ENCODE peak calls at places on chromosomes 1 and 21, in four cellular contexts. One of them, this sample, is unnamed.

GRCh38 chr1:54548389-54549044 is 489 bp downstream of the ACOT11 start:
- DNase-seq in astrocyte of the spinal cord: no peak
- DNase-seq in Ammon's horn: peak
- DNase-seq in NCI-H345: no peak
- DNase-seq in this sample: no peak

GRCh38 chr21:44871576-44872265 is 1.8 kb downstream of the PTTG1IP start:
- DNase-seq in astrocyte of the spinal cord: peak
- DNase-seq in Ammon's horn: peak
- DNase-seq in NCI-H345: no peak
- DNase-seq in this sample: no peak

GRCh38 chr1:190019717-190020116 is 457.9 kb downstream of the BRINP3 start:
- DNase-seq in astrocyte of the spinal cord: no peak
- DNase-seq in Ammon's horn: no peak
- DNase-seq in NCI-H345: no peak
- DNase-seq in this sample: no peak

GRCh38 chr1:41851589-41851988 is 67.1 kb downstream of the HIVEP3 start:
- DNase-seq in astrocyte of the spinal cord: peak
- DNase-seq in Ammon's horn: peak
- DNase-seq in NCI-H345: no peak
- DNase-seq in this sample: no peak

GRCh38 chr1:19374926-19375325 is 62.8 kb downstream of the SLC66A1 start:
- DNase-seq in astrocyte of the spinal cord: no peak
- DNase-seq in Ammon's horn: no peak
- DNase-seq in NCI-H345: no peak
- DNase-seq in this sample: no peak

GRCh38 chr1:183096889-183097288 is 73.7 kb downstream of the LAMC1 start:
- DNase-seq in astrocyte of the spinal cord: peak
- DNase-seq in Ammon's horn: no peak
- DNase-seq in NCI-H345: no peak
- DNase-seq in this sample: peak

GRCh38 chr1:58524353-58524945 is 22.1 kb downstream of the OMA1 start:
- DNase-seq in astrocyte of the spinal cord: no peak
- DNase-seq in Ammon's horn: no peak
- DNase-seq in NCI-H345: no peak
- DNase-seq in this sample: no peak

GRCh38 chr1:225526878-225527277 is 99.0 kb upstream of the LBR start:
- DNase-seq in astrocyte of the spinal cord: no peak
- DNase-seq in Ammon's horn: peak
- DNase-seq in NCI-H345: no peak
- DNase-seq in this sample: no peak

GRCh38 chr1:29682918-29683314 is 446.6 kb downstream of the PTPRU start:
- DNase-seq in astrocyte of the spinal cord: peak
- DNase-seq in Ammon's horn: no peak
- DNase-seq in NCI-H345: peak
- DNase-seq in this sample: no peak

GRCh38 chr1:71193153-71193552 is 112.3 kb upstream of the ZRANB2 start:
- DNase-seq in astrocyte of the spinal cord: peak
- DNase-seq in Ammon's horn: peak
- DNase-seq in NCI-H345: no peak
- DNase-seq in this sample: no peak

GRCh38 chr1:87976316-87976715 is 647.6 kb downstream of the LMO4 start:
- DNase-seq in astrocyte of the spinal cord: no peak
- DNase-seq in Ammon's horn: no peak
- DNase-seq in NCI-H345: no peak
- DNase-seq in this sample: no peak

GRCh38 chr1:65949933-65950332 is 157.2 kb downstream of the PDE4B start:
- DNase-seq in astrocyte of the spinal cord: no peak
- DNase-seq in Ammon's horn: no peak
- DNase-seq in NCI-H345: no peak
- DNase-seq in this sample: no peak

GRCh38 chr1:6007318-6008083 is 15.3 kb upstream of the NPHP4 start:
- DNase-seq in astrocyte of the spinal cord: no peak
- DNase-seq in Ammon's horn: no peak
- DNase-seq in NCI-H345: no peak
- DNase-seq in this sample: no peak

GRCh38 chr21:45051580-45052434 is 22.6 kb upstream of the ADARB1 start:
- DNase-seq in astrocyte of the spinal cord: no peak
- DNase-seq in Ammon's horn: no peak
- DNase-seq in NCI-H345: no peak
- DNase-seq in this sample: no peak